ENCODE peak calls at places on chromosome 9, in five cellular contexts. One of them, this sample, is unnamed.
A peak's percentile ranks its signal among the peaks of the same experiment; 100 is the strongest.

GRCh38 chr9:90012825-90013425 is 408.1 kb downstream of the GADD45G start:
- DNase-seq in left ventricle myocardium inferior: no peak
- DNase-seq in MM.1S: no peak
- DNase-seq in neuronal stem cell: no peak
- DNase-seq in cardiac muscle cell: no peak
- DNase-seq in this sample: no peak

GRCh38 chr9:32742296-32742695 is 41.0 kb upstream of the TMEM215 start:
- DNase-seq in MM.1S: no peak
- DNase-seq in left ventricle myocardium inferior: no peak
- DNase-seq in cardiac muscle cell: no peak
- DNase-seq in neuronal stem cell: no peak
- DNase-seq in this sample: no peak

GRCh38 chr9:7819984-7820383 is 20.4 kb upstream of the DMAC1 start:
- DNase-seq in cardiac muscle cell: no peak
- DNase-seq in left ventricle myocardium inferior: no peak
- DNase-seq in MM.1S: no peak
- DNase-seq in neuronal stem cell: no peak
- DNase-seq in this sample: no peak

GRCh38 chr9:26205316-26205715 is 527.1 kb upstream of the TUSC1 start:
- DNase-seq in left ventricle myocardium inferior: no peak
- DNase-seq in neuronal stem cell: no peak
- DNase-seq in cardiac muscle cell: no peak
- DNase-seq in MM.1S: no peak
- DNase-seq in this sample: no peak

GRCh38 chr9:2267171-2267740 is 252.1 kb downstream of the SMARCA2 start:
- DNase-seq in cardiac muscle cell: peak; percentile 30
- DNase-seq in neuronal stem cell: no peak
- DNase-seq in left ventricle myocardium inferior: peak; percentile 42
- DNase-seq in MM.1S: no peak
- DNase-seq in this sample: no peak

GRCh38 chr9:129320575-129321311 is 142.7 kb upstream of the IER5L start:
- DNase-seq in neuronal stem cell: no peak
- DNase-seq in MM.1S: peak; percentile 78
- DNase-seq in cardiac muscle cell: peak; percentile 93
- DNase-seq in left ventricle myocardium inferior: peak; percentile 65
- DNase-seq in this sample: peak; percentile 80

GRCh38 chr9:126412945-126413344 is 86.3 kb downstream of the MVB12B start:
- DNase-seq in cardiac muscle cell: no peak
- DNase-seq in neuronal stem cell: no peak
- DNase-seq in left ventricle myocardium inferior: no peak
- DNase-seq in MM.1S: no peak
- DNase-seq in this sample: no peak

GRCh38 chr9:96603305-96604004 is 16.2 kb downstream of the CDC14B start:
- DNase-seq in left ventricle myocardium inferior: no peak
- DNase-seq in neuronal stem cell: no peak
- DNase-seq in MM.1S: no peak
- DNase-seq in cardiac muscle cell: no peak
- DNase-seq in this sample: no peak

GRCh38 chr9:121439711-121440110 is 59.9 kb downstream of the GGTA1 start:
- DNase-seq in left ventricle myocardium inferior: no peak
- DNase-seq in cardiac muscle cell: no peak
- DNase-seq in MM.1S: no peak
- DNase-seq in neuronal stem cell: no peak
- DNase-seq in this sample: no peak

GRCh38 chr9:122056484-122056883 is 36.6 kb downstream of the TTLL11 start:
- DNase-seq in cardiac muscle cell: peak; percentile 71
- DNase-seq in left ventricle myocardium inferior: no peak
- DNase-seq in neuronal stem cell: peak; percentile 37
- DNase-seq in MM.1S: peak; percentile 13
- DNase-seq in this sample: no peak

GRCh38 chr9:72930828-72931227 is 22.0 kb downstream of the ALDH1A1 start:
- DNase-seq in left ventricle myocardium inferior: no peak
- DNase-seq in MM.1S: no peak
- DNase-seq in neuronal stem cell: no peak
- DNase-seq in cardiac muscle cell: no peak
- DNase-seq in this sample: no peak

GRCh38 chr9:110156902-110157301 is 51.1 kb downstream of the C9orf152 start:
- DNase-seq in left ventricle myocardium inferior: no peak
- DNase-seq in MM.1S: peak; percentile 92
- DNase-seq in cardiac muscle cell: no peak
- DNase-seq in neuronal stem cell: no peak
- DNase-seq in this sample: peak; percentile 49

GRCh38 chr9:97985058-97985861 is 2.1 kb downstream of the ANP32B start:
- DNase-seq in left ventricle myocardium inferior: no peak
- DNase-seq in cardiac muscle cell: peak; percentile 15
- DNase-seq in MM.1S: peak; percentile 66
- DNase-seq in neuronal stem cell: no peak
- DNase-seq in this sample: no peak
- H3K4me1 ChIP-seq in left ventricle myocardium inferior: peaks cover 88% of the 10 kb centered on the region
- H3K4me1 ChIP-seq in cardiac muscle cell: peaks cover 11% of the 10 kb centered on the region
- H3K4me1 ChIP-seq in MM.1S: peaks cover 23% of the 10 kb centered on the region
- H3K4me1 ChIP-seq in neuronal stem cell: peaks cover 14% of the 10 kb centered on the region
- H3K4me1 ChIP-seq in this sample: peaks cover 64% of the 10 kb centered on the region

GRCh38 chr9:137781906-137782585 is 95.5 kb upstream of the CACNA1B start:
- DNase-seq in neuronal stem cell: no peak
- DNase-seq in left ventricle myocardium inferior: no peak
- DNase-seq in cardiac muscle cell: no peak
- DNase-seq in MM.1S: no peak
- DNase-seq in this sample: no peak
- H3K36me3 ChIP-seq in neuronal stem cell: peaks cover 43% of the 10 kb centered on the region
- H3K36me3 ChIP-seq in left ventricle myocardium inferior: peaks cover 72% of the 10 kb centered on the region
- H3K36me3 ChIP-seq in cardiac muscle cell: peaks cover 52% of the 10 kb centered on the region
- H3K36me3 ChIP-seq in MM.1S: no peaks in the 10 kb centered on the region
- H3K36me3 ChIP-seq in this sample: peaks cover 8% of the 10 kb centered on the region

DNA sequence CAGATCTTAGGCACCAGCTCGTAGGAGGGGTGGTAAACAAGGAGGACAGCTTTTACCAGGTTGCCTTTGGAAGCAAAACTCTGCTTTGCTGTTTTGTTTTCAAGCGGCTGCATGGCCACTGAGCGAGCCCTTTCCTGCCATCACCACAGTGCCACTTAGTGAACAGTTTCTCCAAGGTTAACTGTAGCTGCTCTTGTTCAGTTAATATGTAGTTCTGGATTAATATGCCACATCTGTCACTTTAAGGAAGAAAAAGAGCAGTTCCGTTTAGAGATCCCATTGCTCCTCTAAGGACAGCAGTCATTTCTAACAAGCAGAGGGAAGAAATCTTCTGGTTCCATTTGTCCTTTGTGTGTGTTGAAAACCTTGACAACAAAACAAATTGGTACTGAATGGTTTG is 10.4 kb upstream of the ABL1 start:
- DNase-seq in cardiac muscle cell: no peak
- DNase-seq in MM.1S: no peak
- DNase-seq in neuronal stem cell: no peak
- DNase-seq in left ventricle myocardium inferior: no peak
- DNase-seq in this sample: no peak
- H3K4me3 ChIP-seq in cardiac muscle cell: peak overlapping the region; percentile 7
- H3K4me3 ChIP-seq in MM.1S: no peak overlapping the region
- H3K4me3 ChIP-seq in neuronal stem cell: no peak overlapping the region
- H3K4me3 ChIP-seq in left ventricle myocardium inferior: peak overlapping the region; percentile 1
- H3K4me3 ChIP-seq in this sample: no peak overlapping the region

GRCh38 chr9:128034821-128035764 is 32.0 kb downstream of the NAIF1 start:
- DNase-seq in cardiac muscle cell: peak; percentile 89
- DNase-seq in MM.1S: peak; percentile 84
- DNase-seq in neuronal stem cell: peak; percentile 76
- DNase-seq in left ventricle myocardium inferior: peak; percentile 54
- DNase-seq in this sample: peak; percentile 83
- H3K4me1 ChIP-seq in cardiac muscle cell: no peaks in the 10 kb centered on the region
- H3K4me1 ChIP-seq in MM.1S: peaks cover 8% of the 10 kb centered on the region
- H3K4me1 ChIP-seq in neuronal stem cell: no peaks in the 10 kb centered on the region
- H3K4me1 ChIP-seq in left ventricle myocardium inferior: peaks cover 5% of the 10 kb centered on the region
- H3K4me1 ChIP-seq in this sample: peaks cover 40% of the 10 kb centered on the region

GRCh38 chr9:128271512-128271911 is 4.3 kb downstream of the GOLGA2 start:
- DNase-seq in neuronal stem cell: no peak
- DNase-seq in cardiac muscle cell: no peak
- DNase-seq in left ventricle myocardium inferior: no peak
- DNase-seq in MM.1S: no peak
- DNase-seq in this sample: no peak
- H3K36me3 ChIP-seq in neuronal stem cell: peaks cover 20% of the 10 kb centered on the region
- H3K36me3 ChIP-seq in cardiac muscle cell: peaks cover 27% of the 10 kb centered on the region
- H3K36me3 ChIP-seq in left ventricle myocardium inferior: peaks cover 55% of the 10 kb centered on the region
- H3K36me3 ChIP-seq in MM.1S: no peaks in the 10 kb centered on the region
- H3K36me3 ChIP-seq in this sample: peaks cover 3% of the 10 kb centered on the region

This sample was measured in naive thymus-derived CD4-positive, alpha-beta T cell.